ENCODE peak calls at places on chromosomes 13 and 19, in nine cellular contexts. One of them, this sample, is unnamed.

GRCh38 chr19:14476663-14477401 is 1.7 kb upstream of the PTGER1 start:
- DNase-seq in dermis blood vessel endothelial cell: no peak
- DNase-seq in left ventricle myocardium inferior: no peak
- DNase-seq in GF-D8: no peak
- DNase-seq in amniotic stem cell: no peak
- DNase-seq in smooth muscle cell of the brain vasculature: no peak
- DNase-seq in psoas muscle: no peak
- DNase-seq in amniotic epithelial cell: peak
- DNase-seq in AG08395: peak
- DNase-seq in this sample: no peak

GRCh38 chr13:112616586-112617381 is 28.8 kb upstream of the TUBGCP3 start:
- DNase-seq in dermis blood vessel endothelial cell: peak
- DNase-seq in left ventricle myocardium inferior: no peak
- DNase-seq in GF-D8: peak
- DNase-seq in amniotic stem cell: no peak
- DNase-seq in smooth muscle cell of the brain vasculature: no peak
- DNase-seq in psoas muscle: no peak
- DNase-seq in amniotic epithelial cell: peak
- DNase-seq in AG08395: peak
- DNase-seq in this sample: no peak

GRCh38 chr19:51018745-51019543 is 565 bp downstream of the KLK10 start:
- DNase-seq in dermis blood vessel endothelial cell: no peak
- DNase-seq in left ventricle myocardium inferior: no peak
- DNase-seq in GF-D8: no peak
- DNase-seq in amniotic stem cell: no peak
- DNase-seq in smooth muscle cell of the brain vasculature: no peak
- DNase-seq in psoas muscle: no peak
- DNase-seq in amniotic epithelial cell: peak
- DNase-seq in AG08395: no peak
- DNase-seq in this sample: peak

GRCh38 chr19:2136796-2137195 is 14.6 kb downstream of the AP3D1 start:
- DNase-seq in dermis blood vessel endothelial cell: no peak
- DNase-seq in left ventricle myocardium inferior: no peak
- DNase-seq in GF-D8: no peak
- DNase-seq in amniotic stem cell: no peak
- DNase-seq in smooth muscle cell of the brain vasculature: no peak
- DNase-seq in psoas muscle: peak
- DNase-seq in amniotic epithelial cell: no peak
- DNase-seq in AG08395: no peak
- DNase-seq in this sample: no peak

GRCh38 chr19:3360494-3361383 is 5.6 kb upstream of the NFIC start:
- DNase-seq in dermis blood vessel endothelial cell: peak
- DNase-seq in left ventricle myocardium inferior: peak
- DNase-seq in GF-D8: peak
- DNase-seq in amniotic stem cell: no peak
- DNase-seq in smooth muscle cell of the brain vasculature: no peak
- DNase-seq in psoas muscle: peak
- DNase-seq in amniotic epithelial cell: no peak
- DNase-seq in AG08395: no peak
- DNase-seq in this sample: peak

GRCh38 chr13:86051134-86052103 is 252.2 kb upstream of the SLITRK6 start:
- DNase-seq in dermis blood vessel endothelial cell: no peak
- DNase-seq in left ventricle myocardium inferior: no peak
- DNase-seq in GF-D8: no peak
- DNase-seq in amniotic stem cell: no peak
- DNase-seq in smooth muscle cell of the brain vasculature: no peak
- DNase-seq in psoas muscle: no peak
- DNase-seq in amniotic epithelial cell: no peak
- DNase-seq in AG08395: no peak
- DNase-seq in this sample: no peak

GRCh38 chr13:100957741-100958140 is 283.1 kb upstream of the TMTC4 start:
- DNase-seq in dermis blood vessel endothelial cell: no peak
- DNase-seq in left ventricle myocardium inferior: no peak
- DNase-seq in GF-D8: no peak
- DNase-seq in amniotic stem cell: no peak
- DNase-seq in smooth muscle cell of the brain vasculature: no peak
- DNase-seq in psoas muscle: no peak
- DNase-seq in amniotic epithelial cell: no peak
- DNase-seq in AG08395: no peak
- DNase-seq in this sample: no peak

GRCh38 chr19:39679056-39679790 is 23.5 kb downstream of the LGALS16 start:
- DNase-seq in dermis blood vessel endothelial cell: no peak
- DNase-seq in left ventricle myocardium inferior: no peak
- DNase-seq in GF-D8: no peak
- DNase-seq in amniotic stem cell: no peak
- DNase-seq in smooth muscle cell of the brain vasculature: no peak
- DNase-seq in psoas muscle: peak
- DNase-seq in amniotic epithelial cell: no peak
- DNase-seq in AG08395: no peak
- DNase-seq in this sample: no peak

GRCh38 chr13:44017756-44018309 is 138.1 kb downstream of the LACC1 start:
- DNase-seq in dermis blood vessel endothelial cell: no peak
- DNase-seq in left ventricle myocardium inferior: peak
- DNase-seq in GF-D8: no peak
- DNase-seq in amniotic stem cell: no peak
- DNase-seq in smooth muscle cell of the brain vasculature: no peak
- DNase-seq in psoas muscle: no peak
- DNase-seq in amniotic epithelial cell: no peak
- DNase-seq in AG08395: no peak
- DNase-seq in this sample: no peak

GRCh38 chr19:36058481-36059179 is 3.9 kb downstream of the WDR62 start:
- DNase-seq in dermis blood vessel endothelial cell: no peak
- DNase-seq in left ventricle myocardium inferior: no peak
- DNase-seq in GF-D8: no peak
- DNase-seq in amniotic stem cell: no peak
- DNase-seq in smooth muscle cell of the brain vasculature: no peak
- DNase-seq in psoas muscle: no peak
- DNase-seq in amniotic epithelial cell: no peak
- DNase-seq in AG08395: no peak
- DNase-seq in this sample: no peak

GRCh38 chr19:36401475-36401874 is 17.0 kb downstream of the ZFP82 start:
- DNase-seq in dermis blood vessel endothelial cell: no peak
- DNase-seq in left ventricle myocardium inferior: no peak
- DNase-seq in GF-D8: no peak
- DNase-seq in amniotic stem cell: no peak
- DNase-seq in smooth muscle cell of the brain vasculature: no peak
- DNase-seq in psoas muscle: no peak
- DNase-seq in amniotic epithelial cell: no peak
- DNase-seq in AG08395: no peak
- DNase-seq in this sample: no peak

GRCh38 chr19:45206328-45206727 is 27.7 kb downstream of the BLOC1S3 start:
- DNase-seq in dermis blood vessel endothelial cell: no peak
- DNase-seq in left ventricle myocardium inferior: no peak
- DNase-seq in GF-D8: no peak
- DNase-seq in amniotic stem cell: no peak
- DNase-seq in smooth muscle cell of the brain vasculature: no peak
- DNase-seq in psoas muscle: no peak
- DNase-seq in amniotic epithelial cell: no peak
- DNase-seq in AG08395: no peak
- DNase-seq in this sample: no peak

GRCh38 chr19:39746836-39747529 is 9.2 kb upstream of the CLC start:
- DNase-seq in dermis blood vessel endothelial cell: no peak
- DNase-seq in left ventricle myocardium inferior: no peak
- DNase-seq in GF-D8: no peak
- DNase-seq in amniotic stem cell: no peak
- DNase-seq in smooth muscle cell of the brain vasculature: no peak
- DNase-seq in psoas muscle: no peak
- DNase-seq in amniotic epithelial cell: no peak
- DNase-seq in AG08395: no peak
- DNase-seq in this sample: peak

GRCh38 chr19:32744555-32745325 is 25.2 kb downstream of the TDRD12 start:
- DNase-seq in dermis blood vessel endothelial cell: no peak
- DNase-seq in left ventricle myocardium inferior: no peak
- DNase-seq in GF-D8: no peak
- DNase-seq in amniotic stem cell: no peak
- DNase-seq in smooth muscle cell of the brain vasculature: no peak
- DNase-seq in psoas muscle: no peak
- DNase-seq in amniotic epithelial cell: no peak
- DNase-seq in AG08395: no peak
- DNase-seq in this sample: no peak

GRCh38 chr19:52190679-52191293 is 934 bp downstream of the PPP2R1A start:
- DNase-seq in dermis blood vessel endothelial cell: peak
- DNase-seq in left ventricle myocardium inferior: no peak
- DNase-seq in GF-D8: no peak
- DNase-seq in amniotic stem cell: no peak
- DNase-seq in smooth muscle cell of the brain vasculature: peak
- DNase-seq in psoas muscle: peak
- DNase-seq in amniotic epithelial cell: peak
- DNase-seq in AG08395: peak
- DNase-seq in this sample: peak

This sample was measured in pancreas.